ENCODE peak calls at places on chromosomes 3 and 15, in five cellular contexts. W is upper lobe of left lung, Z is cardiac muscle cell, L is right cardiac atrium, S is gastrocnemius medialis. A is an unnamed sample.

GRCh38 chr3:32569540-32570425 is 875 bp downstream of the DYNC1LI1 start:
- DNase-seq in S (peak; percentile 32), L (peak; percentile 85), W (peak; percentile 95), Z (peak; percentile 27), A (peak; percentile 57)

GRCh38 chr3:133469140-133469731 is 69.4 kb downstream of the BFSP2 start:
- DNase-seq in L (peak; percentile 75), W (no peak), S (no peak), Z (peak; percentile 56), A (peak; percentile 41)

GRCh38 chr15:80317389-80318169 is 65.6 kb upstream of the CTXND1 start:
- DNase-seq in W (peak; percentile 2), L (peak; percentile 64), Z (peak; percentile 87), S (no peak), A (no peak)

GRCh38 chr3:4986611-4987373 is 7.6 kb downstream of the BHLHE40 start:
- DNase-seq in W (peak; percentile 95), L (peak; percentile 99), Z (peak; percentile 98), S (peak; percentile 98), A (peak; percentile 98)

GRCh38 chr3:50268703-50269451 is at the start of gene SEMA3B:
- DNase-seq in Z (no peak), S (no peak), L (peak; percentile 87), W (peak; percentile 84), A (peak; percentile 93)

GRCh38 chr15:29424118-29424517 is 154.5 kb upstream of the NSMCE3 start:
- DNase-seq in L (no peak), Z (no peak), S (no peak), W (no peak), A (no peak)

GRCh38 chr3:171160326-171160725 is 133.8 kb upstream of the SLC2A2 start:
- DNase-seq in S (no peak), L (no peak), W (no peak), Z (no peak), A (no peak)

GRCh38 chr15:64544450-64544849 is 84.1 kb downstream of the ZNF609 start:
- DNase-seq in S (no peak), Z (peak; percentile 39), L (no peak), W (no peak), A (no peak)

GRCh38 chr3:43001094-43001553 is 22.0 kb downstream of the GASK1A start:
- DNase-seq in S (peak; percentile 89), L (peak; percentile 89), Z (peak; percentile 99), W (no peak), A (peak; percentile 77)

GRCh38 chr3:114706591-114707224 is 412.9 kb downstream of the TIGIT start:
- DNase-seq in S (peak; percentile 28), W (no peak), L (no peak), Z (peak; percentile 39), A (no peak)

GRCh38 chr3:11563159-11563558 is 80.6 kb downstream of the VGLL4 start:
- DNase-seq in S (no peak), W (no peak), Z (no peak), L (peak; percentile 31), A (no peak)

GRCh38 chr15:49904296-49904695 is 214.7 kb downstream of the ATP8B4 start:
- DNase-seq in L (no peak), S (no peak), Z (no peak), W (no peak), A (no peak)

GRCh38 chr3:57421336-57421735 is 122.8 kb downstream of the DNAH12 start:
- DNase-seq in W (no peak), L (no peak), Z (peak; percentile 13), S (no peak), A (no peak)

GRCh38 chr3:133895208-133896001 is at the start of gene RAB6B:
- DNase-seq in L (peak; percentile 82), Z (peak; percentile 50), W (peak; percentile 88), S (no peak), A (peak; percentile 84)

GRCh38 chr3:12947504-12948369 is 106.4 kb upstream of the RPL32 start:
- DNase-seq in L (peak; percentile 86), W (no peak), S (no peak), Z (peak; percentile 83), A (no peak)

GRCh38 chr3:64392001-64392400 is 166.7 kb upstream of the PRICKLE2 start:
- DNase-seq in L (no peak), W (no peak), S (no peak), Z (no peak), A (no peak)

GRCh38 chr3:174955513-174956001 is 96.4 kb downstream of the NAALADL2 start:
- DNase-seq in W (no peak), S (no peak), Z (peak; percentile 21), L (no peak), A (no peak)

GRCh38 chr3:45660567-45660901 is 28.7 kb upstream of the SACM1L start:
- DNase-seq in L (no peak), S (no peak), W (peak; percentile 82), Z (no peak), A (no peak)
- H3K27ac ChIP-seq in L (no peak overlapping the region), S (no peak overlapping the region), W (peak overlapping the region; percentile 52), Z (no peak overlapping the region), A (no peak overlapping the region)

GRCh38 chr15:55589297-55589696 is 1.2 kb upstream of the PYGO1 start:
- DNase-seq in W (no peak), Z (peak; percentile 29), L (no peak), S (no peak), A (no peak)

GRCh38 chr15:55588818-55589122 is 625 bp upstream of the PYGO1 start:
- DNase-seq in L (no peak), Z (no peak), W (no peak), S (no peak), A (no peak)

GRCh38 chr15:55587321-55588069 is 650 bp downstream of the PYGO1 start:
- DNase-seq in L (peak; percentile 68), S (no peak), Z (peak; percentile 69), W (peak; percentile 87), A (no peak)

GRCh38 chr15:55586808-55587207 is 1.3 kb downstream of the PYGO1 start:
- DNase-seq in S (no peak), Z (no peak), L (no peak), W (no peak), A (no peak)

DNA sequence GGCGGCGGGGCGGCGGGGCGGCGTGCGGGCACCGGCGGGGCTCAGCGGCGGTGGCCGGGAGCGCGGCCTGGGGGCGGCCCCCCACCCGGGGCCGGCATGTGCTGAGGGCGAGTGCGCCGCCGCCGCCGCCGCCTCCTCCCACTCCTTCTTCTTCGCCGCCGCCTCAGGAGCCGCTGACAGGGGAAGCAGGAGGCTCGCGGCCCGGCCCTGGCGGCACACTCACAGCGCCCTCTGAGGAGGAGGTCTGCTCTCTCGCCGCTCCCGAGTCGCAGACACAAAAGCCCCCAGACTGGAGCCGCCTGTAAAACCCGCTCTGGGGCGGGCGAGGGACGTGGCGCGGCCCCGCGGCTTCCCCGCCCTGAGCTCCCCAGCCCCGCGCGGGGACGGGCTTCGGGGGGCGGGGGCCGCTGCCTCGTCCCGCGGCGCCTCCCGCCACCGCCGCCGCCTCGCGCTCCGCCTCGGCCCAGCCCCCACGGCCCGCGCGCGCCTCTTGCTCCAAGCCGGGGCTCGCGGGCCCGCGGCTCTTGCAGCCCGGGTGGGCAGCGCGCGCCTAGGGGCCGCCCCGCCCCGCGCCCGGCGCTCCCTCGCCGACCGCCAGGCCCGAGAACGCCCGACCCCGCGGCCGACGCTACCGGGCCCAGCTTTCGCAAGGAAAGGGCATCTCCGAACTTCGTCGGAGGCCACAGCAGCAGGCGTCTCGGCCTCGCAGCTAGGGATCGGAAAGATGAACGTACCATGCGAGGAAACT is at the start of gene PYGO1:
- DNase-seq in S (peak; percentile 24), Z (peak; percentile 79), L (peak; percentile 87), W (peak; percentile 93), A (peak; percentile 60)
- H3K4me3 ChIP-seq in S (peak within 1 kb of the TSS; percentile 76), Z (peak within 1 kb of the TSS; percentile 59), L (peak within 1 kb of the TSS; percentile 93), W (peak within 1 kb of the TSS; percentile 35), A (peak within 1 kb of the TSS; percentile 59)

GRCh38 chr3:68173230-68173629 is 518.8 kb upstream of the SUCLG2 start:
- DNase-seq in L (no peak), S (no peak), W (no peak), Z (no peak), A (no peak)

GRCh38 chr3:68176600-68176999 is 522.2 kb upstream of the SUCLG2 start:
- DNase-seq in W (no peak), L (no peak), Z (no peak), S (no peak), A (no peak)

DNA sequence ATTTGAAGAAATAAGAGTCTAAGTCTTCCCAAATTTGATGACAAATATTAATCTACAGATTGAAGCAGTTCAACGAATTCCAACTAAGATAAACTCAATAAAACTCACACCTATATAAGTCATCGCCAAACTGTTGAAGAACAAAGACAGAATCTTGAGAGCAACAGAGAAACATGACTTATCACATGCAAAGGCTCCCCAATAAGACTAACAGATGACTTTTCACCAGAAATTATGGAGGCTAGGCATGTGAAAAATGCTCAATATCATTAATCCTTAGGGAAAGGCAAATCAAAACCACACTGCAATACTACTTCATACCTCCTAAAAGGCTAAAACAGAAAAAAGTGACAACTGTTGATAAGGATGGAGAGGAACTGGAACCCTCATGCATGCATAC is 517.6 kb upstream of the SUCLG2 start:
- DNase-seq in S (no peak), L (no peak), Z (no peak), W (no peak), A (no peak)
- H3K9me3 ChIP-seq in S (no peaks in the 10 kb centered on the region), L (peaks cover 4% of the 10 kb centered on the region), Z (no peaks in the 10 kb centered on the region), W (peaks cover 16% of the 10 kb centered on the region), A (no peaks in the 10 kb centered on the region)

DNA sequence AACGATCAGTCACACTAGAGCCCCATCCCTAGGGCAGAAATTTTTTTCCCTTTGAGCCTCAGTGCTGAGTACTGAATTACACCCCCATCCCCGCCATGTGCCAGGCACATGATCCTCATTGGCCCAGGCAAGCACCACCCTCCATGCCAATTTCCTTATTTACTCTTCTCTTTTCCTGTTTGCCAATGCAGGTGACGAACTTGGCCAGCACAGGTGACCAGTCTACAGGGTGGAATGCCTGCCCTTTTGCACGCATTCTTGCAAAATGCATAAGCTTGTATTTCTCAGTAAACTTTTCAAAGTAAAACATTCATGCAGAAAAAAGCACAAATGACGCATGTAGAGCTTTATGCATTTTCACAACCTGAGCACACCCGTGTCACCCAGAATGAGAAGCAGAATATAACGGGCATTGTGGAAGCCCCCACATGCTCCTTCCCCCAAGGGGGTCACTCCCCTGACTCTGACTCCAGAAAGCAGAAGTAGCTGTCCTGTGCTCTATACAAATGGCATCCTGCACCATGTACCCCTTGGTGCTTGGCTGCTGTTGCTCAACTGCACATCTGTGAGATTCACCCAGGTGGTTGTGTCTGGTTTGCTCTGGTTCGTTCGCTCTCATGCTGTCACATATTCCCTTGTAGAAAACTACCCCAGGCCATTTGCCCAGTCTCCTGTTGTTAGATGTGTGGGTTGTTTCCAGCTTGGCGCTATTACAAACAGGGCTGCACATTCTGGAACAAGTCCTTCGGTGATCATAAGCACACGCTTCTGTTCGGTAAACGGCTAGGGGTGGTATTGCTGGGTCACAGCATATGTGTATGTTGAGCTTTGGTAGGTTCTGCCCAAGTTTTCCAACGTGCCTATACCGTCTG is 65.8 kb upstream of the SLC6A6 start:
- DNase-seq in S (peak; percentile 34), Z (no peak), W (no peak), L (no peak), A (peak; percentile 61)
- H3K27ac ChIP-seq in S (peak overlapping the region; percentile 65), Z (no peak overlapping the region), W (no peak overlapping the region), L (no peak overlapping the region), A (no peak overlapping the region)